ENCODE peak calls at places on chromosomes 7 and 10, in four cellular contexts. N is activated CD8-positive, alpha-beta memory T cell treated with anti-CD3 and anti-CD28 coated beads for 48 hours; H is LoVo; D is iPS-NIHi11. W is an unnamed sample.
A peak's percentile ranks its signal among the peaks of the same experiment; 100 is the strongest.

GRCh38 chr10:58094985-58095718 is 172.5 kb downstream of the IPMK start:
- DNase-seq in N (no peak), H (no peak), D (no peak), W (no peak)

GRCh38 chr10:59753267-59753666 is at the start of gene MRLN:
- DNase-seq in N (no peak), H (no peak), D (no peak), W (no peak)

GRCh38 chr10:2279666-2280065 is 542.3 kb upstream of the ADARB2 start:
- DNase-seq in N (no peak), H (no peak), D (no peak), W (peak; percentile 32)

GRCh38 chr10:72274730-72275350 is 1.1 kb downstream of the DDIT4 start:
- DNase-seq in N (peak; percentile 47), H (peak; percentile 33), D (peak; percentile 80), W (no peak)

GRCh38 chr7:22765609-22766008 is 38.6 kb downstream of the IL6 start:
- DNase-seq in N (no peak), H (no peak), D (no peak), W (no peak)

GRCh38 chr10:5944389-5945202 is 32.7 kb downstream of the IL15RA start:
- DNase-seq in N (no peak), H (peak; percentile 70), D (no peak), W (no peak)

GRCh38 chr7:92831716-92832622 is 4.4 kb downstream of the CDK6 start:
- DNase-seq in N (no peak), H (no peak), D (no peak), W (no peak)

GRCh38 chr10:49176310-49177268 is 11.6 kb downstream of the TMEM273 start:
- DNase-seq in N (no peak), H (no peak), D (no peak), W (no peak)

GRCh38 chr10:103145046-103145445 is 48.0 kb downstream of the NT5C2 start:
- DNase-seq in N (no peak), H (no peak), D (no peak), W (no peak)

GRCh38 chr10:129589546-129589945 is 122.5 kb downstream of the MGMT start:
- DNase-seq in N (no peak), H (no peak), D (no peak), W (no peak)

GRCh38 chr10:72682626-72683025 is 9.3 kb upstream of the MCU start:
- DNase-seq in N (no peak), H (no peak), D (no peak), W (no peak)

GRCh38 chr7:42237162-42237821 is at the start of gene GLI3:
- DNase-seq in N (peak; percentile 1), H (peak; percentile 44), D (peak; percentile 84), W (peak; percentile 94)

GRCh38 chr7:94188350-94188749 is 184.2 kb upstream of the BET1 start:
- DNase-seq in N (no peak), H (no peak), D (no peak), W (no peak)

GRCh38 chr10:19588608-19589007 is 227.6 kb upstream of the PLXDC2 start:
- DNase-seq in N (no peak), H (no peak), D (no peak), W (no peak)

GRCh38 chr7:47040795-47041194 is 541.1 kb downstream of the TNS3 start:
- DNase-seq in N (no peak), H (no peak), D (no peak), W (no peak)

GRCh38 chr10:10233256-10233655 is 784.4 kb upstream of the CELF2 start:
- DNase-seq in N (no peak), H (no peak), D (no peak), W (no peak)

GRCh38 chr7:954330-955238 is at the start of gene ADAP1:
- DNase-seq in N (no peak), H (peak; percentile 74), D (peak; percentile 79), W (no peak)

GRCh38 chr7:121046893-121047468 is 58.5 kb downstream of the CPED1 start:
- DNase-seq in N (no peak), H (no peak), D (no peak), W (no peak)

GRCh38 chr10:46257099-46257498 is 29.7 kb upstream of the ANTXRL start:
- DNase-seq in N (no peak), H (no peak), D (no peak), W (no peak)

GRCh38 chr7:16399916-16400895 is 21.1 kb downstream of the CRPPA start:
- DNase-seq in N (no peak), H (no peak), D (no peak), W (no peak)

GRCh38 chr10:6082496-6083395 is 6.1 kb upstream of the RBM17 start:
- DNase-seq in N (no peak), H (no peak), D (no peak), W (no peak)

GRCh38 chr10:110372656-110373055 is 67.9 kb upstream of the SMNDC1 start:
- DNase-seq in N (no peak), H (no peak), D (no peak), W (no peak)

GRCh38 chr7:69814421-69814962 is 216.2 kb downstream of the AUTS2 start:
- DNase-seq in N (no peak), H (no peak), D (no peak), W (peak; percentile 71)

GRCh38 chr7:16137944-16138343 is 283.4 kb downstream of the CRPPA start:
- DNase-seq in N (no peak), H (no peak), D (no peak), W (no peak)

GRCh38 chr7:94298943-94299342 is 95.8 kb upstream of the COL1A2 start:
- DNase-seq in N (no peak), H (no peak), D (no peak), W (no peak)

GRCh38 chr7:91603707-91604106 is 276.8 kb downstream of the MTERF1 start:
- DNase-seq in N (no peak), H (no peak), D (no peak), W (no peak)